ENCODE peak calls at places on chromosome 12, in six cellular contexts. T is HCT116, W is hepatocyte, D is Panc1, S is mammary epithelial cell, O is gastrocnemius medialis. R is an unnamed sample. For H3K4me1, the result is how much of the 10 kb centered on the place peaks cover.

GRCh38 chr12:71405884-71406283 is 33.7 kb upstream of the LGR5 start:
- DNase-seq in T (no peak), W (no peak), D (no peak), S (no peak), O (no peak), R (no peak)

GRCh38 chr12:105775351-105775750 is 363.4 kb downstream of the NUAK1 start:
- DNase-seq in T (no peak), W (no peak), D (no peak), S (peak), O (no peak), R (no peak)

GRCh38 chr12:52515927-52516831 is 4.0 kb downstream of the KRT5 start:
- DNase-seq in T (no peak), W (no peak), D (no peak), S (peak), O (no peak), R (no peak)

GRCh38 chr12:76866726-76867125 is 12.1 kb downstream of the CSRP2 start:
- DNase-seq in T (no peak), W (peak), D (no peak), S (peak), O (no peak), R (no peak)

GRCh38 chr12:83827860-83828259 is 1084.7 kb downstream of the SLC6A15 start:
- DNase-seq in T (no peak), W (peak), D (no peak), S (no peak), O (no peak), R (no peak)

GRCh38 chr12:58310828-58311273 is 369.5 kb downstream of the ATP23 start:
- DNase-seq in T (peak), W (peak), D (peak), S (peak), O (no peak), R (no peak)

GRCh38 chr12:105378821-105379400 is 48.4 kb downstream of the C12orf75 start:
- DNase-seq in T (no peak), W (no peak), D (no peak), S (no peak), O (no peak), R (no peak)

GRCh38 chr12:119288559-119288958 is 46.0 kb upstream of the CCDC60 start:
- DNase-seq in T (no peak), W (no peak), D (no peak), S (no peak), O (no peak), R (no peak)

GRCh38 chr12:42786400-42786799 is 196.9 kb upstream of the PRICKLE1 start:
- DNase-seq in T (no peak), W (no peak), D (no peak), S (no peak), O (no peak), R (no peak)

GRCh38 chr12:105300883-105301282 is 29.6 kb upstream of the C12orf75 start:
- DNase-seq in T (no peak), W (no peak), D (no peak), S (no peak), O (no peak), R (no peak)

GRCh38 chr12:96880220-96880619 is 26.8 kb upstream of the NEDD1 start:
- DNase-seq in T (no peak), W (no peak), D (no peak), S (no peak), O (no peak), R (no peak)

GRCh38 chr12:106248849-106249371 is 1.1 kb upstream of the CKAP4 start:
- DNase-seq in T (no peak), W (no peak), D (no peak), S (peak), O (no peak), R (no peak)

GRCh38 chr12:117854339-117855012 is 114.3 kb downstream of the KSR2 start:
- DNase-seq in T (no peak), W (peak), D (no peak), S (peak), O (no peak), R (no peak)

GRCh38 chr12:27209257-27209910 is 34.7 kb upstream of the STK38L start:
- DNase-seq in T (no peak), W (no peak), D (no peak), S (no peak), O (no peak), R (no peak)

GRCh38 chr12:39404000-39404399 is 38.9 kb downstream of the KIF21A start:
- DNase-seq in T (no peak), W (no peak), D (no peak), S (no peak), O (no peak), R (no peak)

GRCh38 chr12:120252071-120252906 is 13.2 kb downstream of the PXN start:
- DNase-seq in T (no peak), W (no peak), D (no peak), S (no peak), O (no peak), R (no peak)

GRCh38 chr12:125111403-125111802 is 46.2 kb downstream of the AACS start:
- DNase-seq in T (no peak), W (no peak), D (no peak), S (no peak), O (no peak), R (no peak)

GRCh38 chr12:13102481-13103195 is 829 bp downstream of the GSG1 start:
- DNase-seq in T (no peak), W (peak), D (no peak), S (no peak), O (no peak), R (no peak)

GRCh38 chr12:87575906-87576305 is 453.3 kb downstream of the C12orf50 start:
- DNase-seq in T (no peak), W (no peak), D (no peak), S (no peak), O (no peak), R (no peak)

GRCh38 chr12:56831936-56832335 is 68.8 kb downstream of the HSD17B6 start:
- DNase-seq in T (no peak), W (no peak), D (no peak), S (no peak), O (no peak), R (no peak)

GRCh38 chr12:70321182-70321581 is 44.9 kb upstream of the KCNMB4 start:
- DNase-seq in T (no peak), W (no peak), D (no peak), S (no peak), O (no peak), R (no peak)

GRCh38 chr12:66503746-66504145 is 175.1 kb downstream of the GRIP1 start:
- DNase-seq in T (no peak), W (no peak), D (no peak), S (no peak), O (no peak), R (no peak)

GRCh38 chr12:50097952-50098351 is 5.9 kb upstream of the GPD1 start:
- DNase-seq in T (no peak), W (no peak), D (no peak), S (no peak), O (no peak), R (no peak)

GRCh38 chr12:6899837-6900519 is 4.6 kb upstream of the LRRC23 start:
- DNase-seq in T (no peak), W (no peak), D (no peak), S (no peak), O (no peak), R (no peak)

GRCh38 chr12:49094104-49094948 is at the start of gene DHH:
- DNase-seq in T (no peak), W (peak), D (no peak), S (no peak), O (no peak), R (no peak)

DNA sequence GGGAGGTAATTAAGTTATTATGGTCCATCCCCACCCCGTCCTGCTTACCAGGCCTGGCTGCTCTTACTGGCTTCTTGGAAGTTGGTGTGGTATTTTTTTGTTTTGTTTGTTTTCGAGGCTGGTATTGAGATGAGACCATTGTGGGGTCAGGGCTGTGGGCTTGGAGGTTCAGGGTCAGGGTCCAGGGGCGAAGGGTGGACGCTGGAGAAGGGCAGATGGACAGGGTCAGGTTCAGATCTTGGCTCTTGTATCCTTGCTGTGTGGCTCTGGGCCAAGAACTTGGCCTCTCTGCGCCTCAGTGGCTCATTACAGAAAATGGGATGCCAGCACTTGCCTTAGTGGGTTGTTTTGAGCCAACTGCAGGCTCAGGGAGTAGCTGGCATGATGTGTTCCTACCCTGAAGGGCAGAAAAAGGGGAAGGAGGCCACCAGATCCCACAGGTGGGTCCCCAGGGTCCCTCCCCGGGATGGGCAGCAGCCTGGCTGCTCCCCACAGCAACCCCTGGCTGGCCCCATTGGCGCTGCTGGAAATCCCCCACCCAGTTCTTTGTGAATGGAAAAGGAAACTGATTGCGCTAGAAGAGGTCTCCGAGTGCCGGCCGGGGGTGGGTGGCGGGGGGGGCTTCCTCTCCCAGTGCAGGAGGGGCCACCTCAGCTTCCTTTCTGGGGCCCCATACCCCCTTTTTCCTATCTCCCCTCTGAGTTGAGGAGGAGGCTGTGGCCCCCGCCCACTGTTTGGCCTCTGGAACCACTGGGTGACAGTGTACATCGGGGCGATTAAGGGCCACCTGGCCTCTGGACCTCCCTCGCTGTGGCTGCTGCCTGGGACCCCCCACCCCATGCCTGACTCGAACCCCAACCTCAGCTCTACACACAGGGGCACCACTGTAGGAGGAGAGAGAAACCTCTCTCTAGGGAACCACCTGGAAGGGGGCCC is 25.0 kb downstream of the SH2B3 start:
- DNase-seq in T (no peak), W (no peak), D (no peak), S (no peak), O (no peak), R (no peak)
- H3K4me1 ChIP-seq in T (under half), W (under half), D (half or more), S (under half), O (under half), R (half or more)

GRCh38 chr12:30962047-30962446 is 35.5 kb downstream of the TSPAN11 start:
- DNase-seq in T (no peak), W (no peak), D (no peak), S (no peak), O (no peak), R (no peak)

GRCh38 chr12:30961030-30961429 is 34.5 kb downstream of the TSPAN11 start:
- DNase-seq in T (no peak), W (no peak), D (no peak), S (no peak), O (no peak), R (no peak)

GRCh38 chr12:30959110-30959710 is 32.7 kb downstream of the TSPAN11 start:
- DNase-seq in T (no peak), W (peak), D (no peak), S (no peak), O (no peak), R (no peak)

GRCh38 chr12:30963709-30964564 is 37.4 kb downstream of the TSPAN11 start:
- DNase-seq in T (no peak), W (no peak), D (no peak), S (no peak), O (no peak), R (no peak)

DNA sequence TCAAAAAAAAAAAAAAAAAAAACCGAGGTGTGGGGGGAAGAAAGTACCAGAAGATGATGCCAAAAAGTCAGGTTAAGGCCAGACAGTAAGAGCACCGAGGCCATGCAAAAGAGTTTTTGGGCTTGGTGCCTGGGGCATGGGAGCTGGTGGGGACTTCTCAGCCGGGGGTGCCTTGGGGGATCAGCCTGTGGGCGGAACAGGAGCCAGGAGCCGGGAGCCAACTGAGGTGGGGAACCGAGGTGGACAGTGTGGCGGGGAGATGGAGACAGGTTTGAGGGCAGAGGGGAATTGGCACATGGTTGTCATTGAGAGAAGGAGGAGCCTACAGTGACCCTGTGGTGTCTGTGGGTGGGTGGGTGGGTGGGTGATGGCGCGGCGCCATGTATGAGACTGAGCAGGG is 33.2 kb downstream of the TSPAN11 start:
- DNase-seq in T (no peak), W (no peak), D (no peak), S (no peak), O (no peak), R (no peak)
- H3K4me3 ChIP-seq in T (no peak), W (no peak), D (no peak), S (no peak), O (no peak), R (no peak)

GRCh38 chr12:121400332-121401139 is 618 bp downstream of the RNF34 start:
- DNase-seq in T (peak), W (peak), D (no peak), S (peak), O (peak), R (no peak)
- TF ChIP-seq CTCF in T (no peak), W (no peak), D (no peak), S (no peak), O (no peak), R (no peak)

DNA sequence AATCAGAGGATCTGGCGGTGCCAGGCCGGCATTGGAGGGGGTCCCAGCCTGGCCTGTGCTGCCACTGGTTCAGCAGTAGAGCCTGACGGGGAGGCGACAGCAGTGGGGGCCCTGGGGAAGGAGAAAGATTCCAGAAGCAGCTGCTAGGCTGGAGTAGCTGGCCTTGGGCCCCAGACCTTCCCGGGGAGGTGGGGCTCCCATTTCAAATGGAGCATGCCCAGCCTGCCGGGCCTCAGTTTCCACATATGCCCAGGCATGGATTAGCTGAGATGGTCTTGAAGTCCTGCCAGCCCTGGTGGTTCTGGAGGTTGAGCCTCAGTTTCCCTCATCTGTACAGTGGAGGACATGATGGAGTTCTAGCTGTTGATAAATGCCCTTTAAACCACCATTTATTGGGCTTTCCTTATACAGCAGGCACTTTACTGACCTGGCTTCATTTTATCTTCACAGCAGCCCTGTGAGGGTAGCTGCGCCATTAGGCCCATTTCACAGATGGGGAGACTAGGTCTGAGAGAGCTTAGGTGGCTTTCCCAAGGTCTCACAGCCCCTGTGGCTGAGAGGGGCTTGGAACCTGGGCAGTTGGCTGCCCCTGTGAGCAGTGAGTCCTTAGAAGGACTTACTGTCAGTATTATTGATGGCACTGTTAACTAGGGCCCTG is 21.8 kb downstream of the SH2B3 start:
- DNase-seq in T (no peak), W (no peak), D (no peak), S (no peak), O (no peak), R (no peak)
- H3K4me1 ChIP-seq in T (under half), W (under half), D (half or more), S (under half), O (under half), R (under half)